ENCODE peak calls at places on chromosomes 7 and 10, in five cellular contexts. Y, R, A, Z and U are unnamed samples.

GRCh38 chr7:37927739-37928444 is 7.5 kb downstream of the EPDR1 start:
- DNase-seq in Y (no peak), R (no peak), A (no peak), Z (no peak), U (no peak)

GRCh38 chr7:27162548-27162848 is 2.8 kb downstream of the HOXA9 start:
- DNase-seq in Y (no peak), R (no peak), A (no peak), Z (no peak), U (no peak)

GRCh38 chr7:2709553-2710165 is 21.7 kb downstream of the AMZ1 start:
- DNase-seq in Y (peak), R (peak), A (peak), Z (peak), U (peak)

GRCh38 chr10:76303682-76304316 is 872.4 kb downstream of the LRMDA start:
- DNase-seq in Y (peak), R (peak), A (no peak), Z (peak), U (peak)

GRCh38 chr10:48599830-48600134 is 5.1 kb downstream of the ARHGAP22 start:
- DNase-seq in Y (no peak), R (no peak), A (no peak), Z (no peak), U (no peak)

GRCh38 chr7:158401295-158401694 is 186.3 kb downstream of the PTPRN2 start:
- DNase-seq in Y (no peak), R (no peak), A (no peak), Z (no peak), U (no peak)

GRCh38 chr7:44103941-44104879 is at the start of gene AEBP1:
- DNase-seq in Y (no peak), R (no peak), A (no peak), Z (no peak), U (no peak)

GRCh38 chr7:85765698-85766298 is 578.9 kb upstream of the SEMA3D start:
- DNase-seq in Y (no peak), R (no peak), A (no peak), Z (peak), U (no peak)

GRCh38 chr7:88218836-88219605 is 817 bp downstream of the SRI start:
- DNase-seq in Y (peak), R (no peak), A (peak), Z (no peak), U (no peak)

GRCh38 chr7:138632384-138632783 is 68.8 kb downstream of the SVOPL start:
- DNase-seq in Y (no peak), R (no peak), A (no peak), Z (no peak), U (no peak)

GRCh38 chr7:152756126-152756525 is 3.4 kb upstream of the ACTR3B start:
- DNase-seq in Y (no peak), R (no peak), A (no peak), Z (no peak), U (no peak)

GRCh38 chr7:24865994-24866615 is 108.8 kb upstream of the GSDME start:
- DNase-seq in Y (no peak), R (no peak), A (no peak), Z (no peak), U (no peak)

GRCh38 chr7:143396182-143396581 is 12.5 kb downstream of the EPHA1 start:
- DNase-seq in Y (no peak), R (no peak), A (no peak), Z (no peak), U (no peak)

GRCh38 chr7:151038951-151039849 is 9.1 kb upstream of the ASIC3 start:
- DNase-seq in Y (peak), R (no peak), A (no peak), Z (peak), U (no peak)

GRCh38 chr7:23469150-23469960 is 936 bp downstream of the IGF2BP3 start:
- DNase-seq in Y (peak), R (no peak), A (no peak), Z (no peak), U (no peak)

GRCh38 chr10:70475661-70476060 is 2.9 kb upstream of the PALD1 start:
- DNase-seq in Y (no peak), R (no peak), A (no peak), Z (no peak), U (no peak)

GRCh38 chr10:50807851-50808776 is 68.4 kb downstream of the ASAH2B start:
- DNase-seq in Y (no peak), R (no peak), A (no peak), Z (peak), U (no peak)

GRCh38 chr7:55477781-55478374 is 94.4 kb downstream of the VOPP1 start:
- DNase-seq in Y (no peak), R (no peak), A (no peak), Z (no peak), U (no peak)

GRCh38 chr10:15817407-15818046 is 42.8 kb downstream of the MINDY3 start:
- DNase-seq in Y (no peak), R (no peak), A (no peak), Z (peak), U (no peak)

GRCh38 chr7:103445228-103446020 is 583 bp downstream of the SLC26A5 start:
- DNase-seq in Y (peak), R (no peak), A (no peak), Z (no peak), U (no peak)

GRCh38 chr10:128540806-128541739 is 414.9 kb upstream of the MKI67 start:
- DNase-seq in Y (no peak), R (peak), A (no peak), Z (no peak), U (no peak)

GRCh38 chr7:32506266-32507054 is 11.2 kb downstream of the AVL9 start:
- DNase-seq in Y (peak), R (no peak), A (no peak), Z (peak), U (peak)

GRCh38 chr7:100210803-100211202 is 8.9 kb upstream of the PVRIG start:
- DNase-seq in Y (no peak), R (no peak), A (no peak), Z (no peak), U (no peak)

GRCh38 chr7:56078196-56078595 is 14.1 kb downstream of the SUMF2 start:
- DNase-seq in Y (no peak), R (no peak), A (no peak), Z (no peak), U (no peak)

GRCh38 chr7:32036557-32036956 is 33.6 kb downstream of the PDE1C start:
- DNase-seq in Y (no peak), R (no peak), A (no peak), Z (no peak), U (no peak)

GRCh38 chr10:79322616-79323566 is 24.4 kb upstream of the PPIF start:
- DNase-seq in Y (no peak), R (no peak), A (peak), Z (no peak), U (no peak)

DNA sequence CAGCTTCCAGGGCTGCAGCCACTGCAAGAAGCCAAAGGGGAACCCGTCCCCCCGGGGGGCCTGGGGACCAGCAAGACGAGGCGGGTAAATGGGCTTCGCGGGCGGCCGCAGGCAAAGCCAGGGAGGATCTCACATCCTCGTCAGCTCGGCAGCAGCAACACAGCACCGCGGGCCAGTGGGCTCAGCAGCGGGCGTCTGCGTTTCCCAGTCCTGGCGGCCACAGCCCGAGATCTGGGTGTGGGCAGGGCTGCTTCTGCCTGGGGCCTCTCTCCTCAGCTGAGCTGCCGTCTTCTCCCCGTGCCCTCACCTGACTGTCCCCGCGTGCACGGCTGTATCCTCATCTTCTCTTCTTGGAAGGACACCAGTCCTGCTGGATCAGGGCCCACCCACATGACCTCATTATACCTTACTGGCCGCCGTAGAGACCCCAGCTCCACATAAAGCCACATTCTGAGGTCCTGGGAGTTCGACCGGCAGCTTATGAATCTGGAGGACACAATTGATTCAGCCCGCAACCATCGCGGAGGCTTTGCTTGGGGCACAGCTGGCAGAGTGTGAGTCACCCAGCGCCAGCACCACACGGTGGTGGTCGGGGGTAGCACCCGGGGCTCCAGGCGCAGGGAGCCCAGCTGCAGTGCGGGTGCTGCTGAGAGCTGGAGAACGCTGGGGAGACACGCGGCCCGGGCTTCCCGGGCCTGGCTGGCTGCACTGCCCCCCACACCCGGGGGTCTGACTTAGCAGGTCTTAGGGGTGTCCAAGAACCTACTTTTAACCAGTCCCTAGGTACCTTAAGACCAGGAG is 88.1 kb downstream of the PAXIP1 start:
- DNase-seq in Y (no peak), R (no peak), A (no peak), Z (no peak), U (no peak)
- TF ChIP-seq ZNF274 in Y (no peak), R (no peak), A (no peak), Z (no peak), U (no peak)

GRCh38 chr7:78953726-78954363 is 499.6 kb downstream of the MAGI2 start:
- DNase-seq in Y (no peak), R (no peak), A (no peak), Z (no peak), U (no peak)
- TF ChIP-seq MAX in Y (no peak), R (no peak), A (no peak), Z (no peak), U (no peak)

GRCh38 chr10:126749030-126749655 is 78.7 kb upstream of the C10orf90 start:
- DNase-seq in Y (peak), R (peak), A (no peak), Z (peak), U (peak)
- TF ChIP-seq ZNF274 in Y (no peak), R (no peak), A (no peak), Z (no peak), U (no peak)

DNA sequence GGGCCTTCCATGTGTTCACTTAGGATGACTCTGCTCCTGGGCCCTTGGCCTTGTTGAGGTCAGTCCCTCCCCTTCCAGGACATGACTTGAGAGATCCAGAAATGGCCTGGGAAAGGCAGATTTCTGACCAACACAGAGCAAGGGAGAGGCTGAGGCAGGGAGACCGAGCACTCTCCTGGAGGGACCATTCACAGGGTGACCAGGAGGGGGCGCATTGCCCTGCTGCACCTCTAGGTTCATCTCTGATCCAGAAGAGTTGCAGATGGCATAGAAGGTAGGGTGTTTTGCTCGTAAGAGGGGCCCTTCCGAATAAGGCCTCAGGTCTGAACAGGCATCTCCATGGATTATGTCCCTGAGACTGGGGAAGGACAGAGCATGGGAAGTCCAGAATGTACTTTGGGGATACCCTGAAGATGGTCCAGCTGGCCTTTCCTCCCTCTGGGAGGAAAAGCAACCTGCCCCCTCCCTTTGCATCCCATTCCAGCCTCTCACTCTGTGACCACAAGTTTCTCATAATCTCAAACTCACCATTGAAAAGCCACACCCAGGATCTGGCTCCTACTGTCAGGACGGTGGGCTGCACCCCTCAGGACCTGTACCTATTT is 6.6 kb downstream of the DMBT1 start:
- DNase-seq in Y (peak), R (peak), A (no peak), Z (no peak), U (peak)
- TF ChIP-seq MAX in Y (no peak), R (no peak), A (no peak), Z (no peak), U (peak)

GRCh38 chr7:155850730-155851678 is 38.7 kb upstream of the SHH start:
- DNase-seq in Y (no peak), R (no peak), A (no peak), Z (no peak), U (no peak)

GRCh38 chr7:155848691-155849690 is 36.7 kb upstream of the SHH start:
- DNase-seq in Y (no peak), R (no peak), A (no peak), Z (no peak), U (no peak)

GRCh38 chr7:155850001-155850436 is 37.8 kb upstream of the SHH start:
- DNase-seq in Y (no peak), R (no peak), A (no peak), Z (no peak), U (no peak)

GRCh38 chr7:155851892-155852291 is 39.6 kb upstream of the SHH start:
- DNase-seq in Y (no peak), R (no peak), A (no peak), Z (no peak), U (no peak)

DNA sequence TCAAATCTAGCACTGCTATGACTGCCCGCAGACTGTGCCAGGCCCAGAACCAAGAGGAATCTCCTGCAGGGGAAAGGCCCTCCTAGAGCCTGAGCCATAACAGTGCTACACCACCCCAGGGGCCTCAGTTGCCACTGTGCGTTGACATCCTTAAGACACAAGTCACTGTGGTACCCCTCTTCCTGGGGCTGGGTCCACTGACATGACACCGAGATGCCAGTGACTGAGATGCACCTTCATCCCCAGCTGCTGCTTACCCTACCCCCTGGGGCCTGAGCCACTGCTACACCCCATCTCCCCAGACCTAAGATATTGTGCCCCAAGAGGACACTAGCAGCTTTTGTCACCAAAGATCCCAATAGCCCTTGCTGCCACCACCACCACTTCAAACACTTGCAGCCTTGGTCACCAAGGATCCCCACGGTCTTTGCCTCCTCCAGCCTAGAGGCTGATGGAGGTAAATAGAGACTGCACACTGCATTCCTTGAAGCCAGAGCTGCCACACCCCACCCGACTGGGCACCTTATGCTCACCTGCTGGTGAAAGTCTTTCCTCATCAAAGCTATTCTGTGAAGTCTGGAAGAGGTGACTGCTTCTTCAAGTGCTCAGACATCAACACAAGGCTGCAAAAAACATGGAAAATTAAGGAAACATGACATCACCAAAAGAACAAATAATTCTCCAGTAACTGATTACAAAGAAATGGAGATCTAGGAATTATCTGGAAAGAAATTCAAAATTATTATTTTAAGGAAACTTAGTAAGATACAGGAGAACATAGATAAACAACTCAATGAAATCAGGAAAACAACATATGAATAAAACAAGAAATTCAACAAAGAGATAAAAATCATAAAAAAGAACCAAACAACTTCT is 40.4 kb upstream of the SHH start:
- DNase-seq in Y (no peak), R (no peak), A (no peak), Z (no peak), U (no peak)
- TF ChIP-seq ZNF274 in Y (no peak), R (no peak), A (no peak), Z (no peak), U (no peak)

GRCh38 chr10:18214692-18215563 is 74.7 kb downstream of the CACNB2 start:
- DNase-seq in Y (peak), R (no peak), A (no peak), Z (peak), U (no peak)
- TF ChIP-seq MAX in Y (no peak), R (no peak), A (no peak), Z (no peak), U (no peak)